ENCODE peak calls at places on chromosomes 3 and 15, in five cellular contexts. One of them, this sample, is unnamed.

GRCh38 chr15:52037889-52038505 is 19.0 kb downstream of the MAPK6 start:
- DNase-seq in right cardiac atrium: no peak
- DNase-seq in HT-29: no peak
- DNase-seq in neural crest cell: no peak
- DNase-seq in AG09319: no peak
- DNase-seq in this sample: no peak

GRCh38 chr3:23444386-23444785 is 241.3 kb downstream of the UBE2E2 start:
- DNase-seq in right cardiac atrium: no peak
- DNase-seq in HT-29: no peak
- DNase-seq in neural crest cell: no peak
- DNase-seq in AG09319: no peak
- DNase-seq in this sample: no peak

GRCh38 chr15:80967991-80968510 is 21.6 kb downstream of the MESD start:
- DNase-seq in right cardiac atrium: no peak
- DNase-seq in HT-29: no peak
- DNase-seq in neural crest cell: no peak
- DNase-seq in AG09319: no peak
- DNase-seq in this sample: no peak

GRCh38 chr3:170689218-170689874 is 103.5 kb upstream of the SLC7A14 start:
- DNase-seq in neural crest cell: no peak
- DNase-seq in HT-29: no peak
- DNase-seq in right cardiac atrium: no peak
- DNase-seq in AG09319: peak; percentile 69
- DNase-seq in this sample: no peak

GRCh38 chr15:65066001-65066634 is 1.7 kb downstream of the RASL12 start:
- DNase-seq in neural crest cell: no peak
- DNase-seq in right cardiac atrium: no peak
- DNase-seq in HT-29: no peak
- DNase-seq in AG09319: no peak
- DNase-seq in this sample: no peak

GRCh38 chr15:27866505-27867165 is 232.5 kb downstream of the OCA2 start:
- DNase-seq in HT-29: no peak
- DNase-seq in neural crest cell: no peak
- DNase-seq in right cardiac atrium: no peak
- DNase-seq in AG09319: no peak
- DNase-seq in this sample: no peak

GRCh38 chr3:66456711-66457173 is 44.1 kb downstream of the LRIG1 start:
- DNase-seq in right cardiac atrium: peak; percentile 72
- DNase-seq in AG09319: no peak
- DNase-seq in HT-29: no peak
- DNase-seq in neural crest cell: no peak
- DNase-seq in this sample: no peak

GRCh38 chr15:83470895-83471294 is 23.8 kb downstream of the SH3GL3 start:
- DNase-seq in AG09319: no peak
- DNase-seq in HT-29: no peak
- DNase-seq in neural crest cell: no peak
- DNase-seq in right cardiac atrium: no peak
- DNase-seq in this sample: no peak

GRCh38 chr3:13264468-13264795 is 155.7 kb downstream of the NUP210 start:
- DNase-seq in neural crest cell: no peak
- DNase-seq in HT-29: no peak
- DNase-seq in AG09319: no peak
- DNase-seq in right cardiac atrium: no peak
- DNase-seq in this sample: no peak

GRCh38 chr15:88630141-88630721 is 8.6 kb upstream of the ISG20 start:
- DNase-seq in HT-29: peak; percentile 40
- DNase-seq in neural crest cell: no peak
- DNase-seq in right cardiac atrium: no peak
- DNase-seq in AG09319: no peak
- DNase-seq in this sample: no peak

GRCh38 chr3:117630469-117630868 is 920.9 kb downstream of the TUSC7 start:
- DNase-seq in HT-29: no peak
- DNase-seq in right cardiac atrium: no peak
- DNase-seq in neural crest cell: no peak
- DNase-seq in AG09319: no peak
- DNase-seq in this sample: no peak

GRCh38 chr3:191959876-191960418 is 499.0 kb downstream of the PYDC2 start:
- DNase-seq in neural crest cell: no peak
- DNase-seq in HT-29: no peak
- DNase-seq in AG09319: no peak
- DNase-seq in right cardiac atrium: no peak
- DNase-seq in this sample: no peak

This sample was measured in LNCaP clone FGC.